ENCODE peak calls at places on chromosomes 13 and 19, in nine cellular contexts. One of them, this sample, is unnamed.

GRCh38 chr19:34120846-34121639 is 51.3 kb upstream of the LSM14A start:
- DNase-seq in non-pigmented ciliary epithelial cell: no peak
- DNase-seq in activated T-helper 1 cell treated with Interleukin-2 at 50 U/mL for 16 hours: peak
- DNase-seq in NCI-H1092: no peak
- DNase-seq in stimulated activated CD8-positive, alpha-beta memory T cell treated with anti-CD3 and anti-CD28 coated beads, Interleukin-12 subunit alpha, Interleukin-12 subunit beta, amount 100 ng/mL, for 4 hours: no peak
- DNase-seq in epithelial cell of prostate: no peak
- DNase-seq in lower lobe of right lung: no peak
- DNase-seq in D341Med: peak
- DNase-seq in M059J: peak
- DNase-seq in this sample: peak

GRCh38 chr13:49046534-49046933 is 70.8 kb downstream of the FNDC3A start:
- DNase-seq in non-pigmented ciliary epithelial cell: no peak
- DNase-seq in activated T-helper 1 cell treated with Interleukin-2 at 50 U/mL for 16 hours: no peak
- DNase-seq in NCI-H1092: no peak
- DNase-seq in stimulated activated CD8-positive, alpha-beta memory T cell treated with anti-CD3 and anti-CD28 coated beads, Interleukin-12 subunit alpha, Interleukin-12 subunit beta, amount 100 ng/mL, for 4 hours: no peak
- DNase-seq in epithelial cell of prostate: no peak
- DNase-seq in lower lobe of right lung: no peak
- DNase-seq in D341Med: no peak
- DNase-seq in M059J: no peak
- DNase-seq in this sample: no peak

GRCh38 chr19:48718711-48719231 is 754 bp downstream of the MAMSTR start:
- DNase-seq in non-pigmented ciliary epithelial cell: no peak
- DNase-seq in activated T-helper 1 cell treated with Interleukin-2 at 50 U/mL for 16 hours: no peak
- DNase-seq in NCI-H1092: no peak
- DNase-seq in stimulated activated CD8-positive, alpha-beta memory T cell treated with anti-CD3 and anti-CD28 coated beads, Interleukin-12 subunit alpha, Interleukin-12 subunit beta, amount 100 ng/mL, for 4 hours: no peak
- DNase-seq in epithelial cell of prostate: no peak
- DNase-seq in lower lobe of right lung: no peak
- DNase-seq in D341Med: no peak
- DNase-seq in M059J: no peak
- DNase-seq in this sample: no peak

GRCh38 chr13:111482806-111483620 is 162.6 kb downstream of the TEX29 start:
- DNase-seq in non-pigmented ciliary epithelial cell: no peak
- DNase-seq in activated T-helper 1 cell treated with Interleukin-2 at 50 U/mL for 16 hours: no peak
- DNase-seq in NCI-H1092: no peak
- DNase-seq in stimulated activated CD8-positive, alpha-beta memory T cell treated with anti-CD3 and anti-CD28 coated beads, Interleukin-12 subunit alpha, Interleukin-12 subunit beta, amount 100 ng/mL, for 4 hours: no peak
- DNase-seq in epithelial cell of prostate: no peak
- DNase-seq in lower lobe of right lung: no peak
- DNase-seq in D341Med: no peak
- DNase-seq in M059J: no peak
- DNase-seq in this sample: no peak

GRCh38 chr13:97434417-97435296 is 688 bp downstream of the RAP2A start:
- DNase-seq in non-pigmented ciliary epithelial cell: no peak
- DNase-seq in activated T-helper 1 cell treated with Interleukin-2 at 50 U/mL for 16 hours: peak
- DNase-seq in NCI-H1092: no peak
- DNase-seq in stimulated activated CD8-positive, alpha-beta memory T cell treated with anti-CD3 and anti-CD28 coated beads, Interleukin-12 subunit alpha, Interleukin-12 subunit beta, amount 100 ng/mL, for 4 hours: no peak
- DNase-seq in epithelial cell of prostate: no peak
- DNase-seq in lower lobe of right lung: peak
- DNase-seq in D341Med: peak
- DNase-seq in M059J: peak
- DNase-seq in this sample: no peak

GRCh38 chr19:40398417-40399056 is 8.6 kb upstream of the HIPK4 start:
- DNase-seq in non-pigmented ciliary epithelial cell: no peak
- DNase-seq in activated T-helper 1 cell treated with Interleukin-2 at 50 U/mL for 16 hours: peak
- DNase-seq in NCI-H1092: no peak
- DNase-seq in stimulated activated CD8-positive, alpha-beta memory T cell treated with anti-CD3 and anti-CD28 coated beads, Interleukin-12 subunit alpha, Interleukin-12 subunit beta, amount 100 ng/mL, for 4 hours: peak
- DNase-seq in epithelial cell of prostate: no peak
- DNase-seq in lower lobe of right lung: peak
- DNase-seq in D341Med: no peak
- DNase-seq in M059J: no peak
- DNase-seq in this sample: no peak

GRCh38 chr13:27018230-27018875 is 153.3 kb downstream of the USP12 start:
- DNase-seq in non-pigmented ciliary epithelial cell: no peak
- DNase-seq in activated T-helper 1 cell treated with Interleukin-2 at 50 U/mL for 16 hours: no peak
- DNase-seq in NCI-H1092: no peak
- DNase-seq in stimulated activated CD8-positive, alpha-beta memory T cell treated with anti-CD3 and anti-CD28 coated beads, Interleukin-12 subunit alpha, Interleukin-12 subunit beta, amount 100 ng/mL, for 4 hours: no peak
- DNase-seq in epithelial cell of prostate: no peak
- DNase-seq in lower lobe of right lung: no peak
- DNase-seq in D341Med: no peak
- DNase-seq in M059J: peak
- DNase-seq in this sample: no peak

GRCh38 chr13:65155861-65156260 is 2074.3 kb downstream of the PCDH9 start:
- DNase-seq in non-pigmented ciliary epithelial cell: no peak
- DNase-seq in activated T-helper 1 cell treated with Interleukin-2 at 50 U/mL for 16 hours: no peak
- DNase-seq in NCI-H1092: no peak
- DNase-seq in stimulated activated CD8-positive, alpha-beta memory T cell treated with anti-CD3 and anti-CD28 coated beads, Interleukin-12 subunit alpha, Interleukin-12 subunit beta, amount 100 ng/mL, for 4 hours: no peak
- DNase-seq in epithelial cell of prostate: no peak
- DNase-seq in lower lobe of right lung: no peak
- DNase-seq in D341Med: no peak
- DNase-seq in M059J: no peak
- DNase-seq in this sample: no peak

GRCh38 chr19:2761876-2762782 is 20.9 kb downstream of the SGTA start:
- DNase-seq in non-pigmented ciliary epithelial cell: no peak
- DNase-seq in activated T-helper 1 cell treated with Interleukin-2 at 50 U/mL for 16 hours: no peak
- DNase-seq in NCI-H1092: no peak
- DNase-seq in stimulated activated CD8-positive, alpha-beta memory T cell treated with anti-CD3 and anti-CD28 coated beads, Interleukin-12 subunit alpha, Interleukin-12 subunit beta, amount 100 ng/mL, for 4 hours: no peak
- DNase-seq in epithelial cell of prostate: no peak
- DNase-seq in lower lobe of right lung: no peak
- DNase-seq in D341Med: no peak
- DNase-seq in M059J: peak
- DNase-seq in this sample: no peak

GRCh38 chr19:48543121-48543710 is 8.8 kb upstream of the SULT2B1 start:
- DNase-seq in non-pigmented ciliary epithelial cell: no peak
- DNase-seq in activated T-helper 1 cell treated with Interleukin-2 at 50 U/mL for 16 hours: no peak
- DNase-seq in NCI-H1092: no peak
- DNase-seq in stimulated activated CD8-positive, alpha-beta memory T cell treated with anti-CD3 and anti-CD28 coated beads, Interleukin-12 subunit alpha, Interleukin-12 subunit beta, amount 100 ng/mL, for 4 hours: no peak
- DNase-seq in epithelial cell of prostate: peak
- DNase-seq in lower lobe of right lung: peak
- DNase-seq in D341Med: peak
- DNase-seq in M059J: peak
- DNase-seq in this sample: no peak

GRCh38 chr19:36136975-36137686 is 2.7 kb upstream of the CAPNS1 start:
- DNase-seq in non-pigmented ciliary epithelial cell: no peak
- DNase-seq in activated T-helper 1 cell treated with Interleukin-2 at 50 U/mL for 16 hours: no peak
- DNase-seq in NCI-H1092: peak
- DNase-seq in stimulated activated CD8-positive, alpha-beta memory T cell treated with anti-CD3 and anti-CD28 coated beads, Interleukin-12 subunit alpha, Interleukin-12 subunit beta, amount 100 ng/mL, for 4 hours: no peak
- DNase-seq in epithelial cell of prostate: peak
- DNase-seq in lower lobe of right lung: peak
- DNase-seq in D341Med: peak
- DNase-seq in M059J: peak
- DNase-seq in this sample: no peak

GRCh38 chr13:44759222-44759721 is 183.1 kb upstream of the TSC22D1 start:
- DNase-seq in non-pigmented ciliary epithelial cell: no peak
- DNase-seq in activated T-helper 1 cell treated with Interleukin-2 at 50 U/mL for 16 hours: no peak
- DNase-seq in NCI-H1092: no peak
- DNase-seq in stimulated activated CD8-positive, alpha-beta memory T cell treated with anti-CD3 and anti-CD28 coated beads, Interleukin-12 subunit alpha, Interleukin-12 subunit beta, amount 100 ng/mL, for 4 hours: no peak
- DNase-seq in epithelial cell of prostate: peak
- DNase-seq in lower lobe of right lung: no peak
- DNase-seq in D341Med: no peak
- DNase-seq in M059J: peak
- DNase-seq in this sample: no peak

GRCh38 chr19:51480590-51480989 is 2.3 kb downstream of the CEACAM18 start:
- DNase-seq in non-pigmented ciliary epithelial cell: no peak
- DNase-seq in activated T-helper 1 cell treated with Interleukin-2 at 50 U/mL for 16 hours: no peak
- DNase-seq in NCI-H1092: no peak
- DNase-seq in stimulated activated CD8-positive, alpha-beta memory T cell treated with anti-CD3 and anti-CD28 coated beads, Interleukin-12 subunit alpha, Interleukin-12 subunit beta, amount 100 ng/mL, for 4 hours: no peak
- DNase-seq in epithelial cell of prostate: no peak
- DNase-seq in lower lobe of right lung: no peak
- DNase-seq in D341Med: no peak
- DNase-seq in M059J: peak
- DNase-seq in this sample: no peak

GRCh38 chr13:95020298-95020987 is 280.8 kb downstream of the ABCC4 start:
- DNase-seq in non-pigmented ciliary epithelial cell: peak
- DNase-seq in activated T-helper 1 cell treated with Interleukin-2 at 50 U/mL for 16 hours: no peak
- DNase-seq in NCI-H1092: no peak
- DNase-seq in stimulated activated CD8-positive, alpha-beta memory T cell treated with anti-CD3 and anti-CD28 coated beads, Interleukin-12 subunit alpha, Interleukin-12 subunit beta, amount 100 ng/mL, for 4 hours: no peak
- DNase-seq in epithelial cell of prostate: peak
- DNase-seq in lower lobe of right lung: no peak
- DNase-seq in D341Med: no peak
- DNase-seq in M059J: peak
- DNase-seq in this sample: no peak

GRCh38 chr13:111153977-111154332 is 38.8 kb downstream of the ARHGEF7 start:
- DNase-seq in non-pigmented ciliary epithelial cell: no peak
- DNase-seq in activated T-helper 1 cell treated with Interleukin-2 at 50 U/mL for 16 hours: peak
- DNase-seq in NCI-H1092: no peak
- DNase-seq in stimulated activated CD8-positive, alpha-beta memory T cell treated with anti-CD3 and anti-CD28 coated beads, Interleukin-12 subunit alpha, Interleukin-12 subunit beta, amount 100 ng/mL, for 4 hours: no peak
- DNase-seq in epithelial cell of prostate: no peak
- DNase-seq in lower lobe of right lung: no peak
- DNase-seq in D341Med: no peak
- DNase-seq in M059J: peak
- DNase-seq in this sample: no peak

GRCh38 chr19:9406798-9407352 is 28.5 kb downstream of the ZNF266 start:
- DNase-seq in non-pigmented ciliary epithelial cell: peak
- DNase-seq in activated T-helper 1 cell treated with Interleukin-2 at 50 U/mL for 16 hours: no peak
- DNase-seq in NCI-H1092: peak
- DNase-seq in stimulated activated CD8-positive, alpha-beta memory T cell treated with anti-CD3 and anti-CD28 coated beads, Interleukin-12 subunit alpha, Interleukin-12 subunit beta, amount 100 ng/mL, for 4 hours: peak
- DNase-seq in epithelial cell of prostate: peak
- DNase-seq in lower lobe of right lung: peak
- DNase-seq in D341Med: peak
- DNase-seq in M059J: peak
- DNase-seq in this sample: no peak

GRCh38 chr19:13992025-13992424 is 14.1 kb downstream of the RFX1 start:
- DNase-seq in non-pigmented ciliary epithelial cell: no peak
- DNase-seq in activated T-helper 1 cell treated with Interleukin-2 at 50 U/mL for 16 hours: no peak
- DNase-seq in NCI-H1092: no peak
- DNase-seq in stimulated activated CD8-positive, alpha-beta memory T cell treated with anti-CD3 and anti-CD28 coated beads, Interleukin-12 subunit alpha, Interleukin-12 subunit beta, amount 100 ng/mL, for 4 hours: no peak
- DNase-seq in epithelial cell of prostate: no peak
- DNase-seq in lower lobe of right lung: no peak
- DNase-seq in D341Med: no peak
- DNase-seq in M059J: no peak
- DNase-seq in this sample: no peak

GRCh38 chr19:42985588-42985987 is 40.7 kb downstream of the PSG11 start:
- DNase-seq in non-pigmented ciliary epithelial cell: no peak
- DNase-seq in activated T-helper 1 cell treated with Interleukin-2 at 50 U/mL for 16 hours: no peak
- DNase-seq in NCI-H1092: no peak
- DNase-seq in stimulated activated CD8-positive, alpha-beta memory T cell treated with anti-CD3 and anti-CD28 coated beads, Interleukin-12 subunit alpha, Interleukin-12 subunit beta, amount 100 ng/mL, for 4 hours: no peak
- DNase-seq in epithelial cell of prostate: no peak
- DNase-seq in lower lobe of right lung: no peak
- DNase-seq in D341Med: no peak
- DNase-seq in M059J: no peak
- DNase-seq in this sample: no peak

GRCh38 chr19:18101268-18101667 is 3.7 kb downstream of the MAST3 start:
- DNase-seq in non-pigmented ciliary epithelial cell: no peak
- DNase-seq in activated T-helper 1 cell treated with Interleukin-2 at 50 U/mL for 16 hours: no peak
- DNase-seq in NCI-H1092: no peak
- DNase-seq in stimulated activated CD8-positive, alpha-beta memory T cell treated with anti-CD3 and anti-CD28 coated beads, Interleukin-12 subunit alpha, Interleukin-12 subunit beta, amount 100 ng/mL, for 4 hours: no peak
- DNase-seq in epithelial cell of prostate: no peak
- DNase-seq in lower lobe of right lung: no peak
- DNase-seq in D341Med: no peak
- DNase-seq in M059J: no peak
- DNase-seq in this sample: no peak

GRCh38 chr19:14795078-14795721 is 16.8 kb upstream of the ADGRE2 start:
- DNase-seq in non-pigmented ciliary epithelial cell: no peak
- DNase-seq in activated T-helper 1 cell treated with Interleukin-2 at 50 U/mL for 16 hours: no peak
- DNase-seq in NCI-H1092: no peak
- DNase-seq in stimulated activated CD8-positive, alpha-beta memory T cell treated with anti-CD3 and anti-CD28 coated beads, Interleukin-12 subunit alpha, Interleukin-12 subunit beta, amount 100 ng/mL, for 4 hours: no peak
- DNase-seq in epithelial cell of prostate: no peak
- DNase-seq in lower lobe of right lung: no peak
- DNase-seq in D341Med: no peak
- DNase-seq in M059J: peak
- DNase-seq in this sample: peak

GRCh38 chr13:78067290-78067689 is 148.7 kb upstream of the EDNRB start:
- DNase-seq in non-pigmented ciliary epithelial cell: no peak
- DNase-seq in activated T-helper 1 cell treated with Interleukin-2 at 50 U/mL for 16 hours: no peak
- DNase-seq in NCI-H1092: peak
- DNase-seq in stimulated activated CD8-positive, alpha-beta memory T cell treated with anti-CD3 and anti-CD28 coated beads, Interleukin-12 subunit alpha, Interleukin-12 subunit beta, amount 100 ng/mL, for 4 hours: no peak
- DNase-seq in epithelial cell of prostate: no peak
- DNase-seq in lower lobe of right lung: no peak
- DNase-seq in D341Med: no peak
- DNase-seq in M059J: no peak
- DNase-seq in this sample: no peak

GRCh38 chr13:36752673-36753072 is 66.3 kb upstream of the RFXAP start:
- DNase-seq in non-pigmented ciliary epithelial cell: no peak
- DNase-seq in activated T-helper 1 cell treated with Interleukin-2 at 50 U/mL for 16 hours: no peak
- DNase-seq in NCI-H1092: no peak
- DNase-seq in stimulated activated CD8-positive, alpha-beta memory T cell treated with anti-CD3 and anti-CD28 coated beads, Interleukin-12 subunit alpha, Interleukin-12 subunit beta, amount 100 ng/mL, for 4 hours: no peak
- DNase-seq in epithelial cell of prostate: no peak
- DNase-seq in lower lobe of right lung: no peak
- DNase-seq in D341Med: no peak
- DNase-seq in M059J: no peak
- DNase-seq in this sample: no peak

GRCh38 chr19:4568884-4569283 is 9.4 kb upstream of the SEMA6B start:
- DNase-seq in non-pigmented ciliary epithelial cell: no peak
- DNase-seq in activated T-helper 1 cell treated with Interleukin-2 at 50 U/mL for 16 hours: no peak
- DNase-seq in NCI-H1092: no peak
- DNase-seq in stimulated activated CD8-positive, alpha-beta memory T cell treated with anti-CD3 and anti-CD28 coated beads, Interleukin-12 subunit alpha, Interleukin-12 subunit beta, amount 100 ng/mL, for 4 hours: no peak
- DNase-seq in epithelial cell of prostate: no peak
- DNase-seq in lower lobe of right lung: no peak
- DNase-seq in D341Med: no peak
- DNase-seq in M059J: no peak
- DNase-seq in this sample: no peak

GRCh38 chr19:18683955-18684641 is 618 bp downstream of the CRTC1 start:
- DNase-seq in non-pigmented ciliary epithelial cell: no peak
- DNase-seq in activated T-helper 1 cell treated with Interleukin-2 at 50 U/mL for 16 hours: no peak
- DNase-seq in NCI-H1092: no peak
- DNase-seq in stimulated activated CD8-positive, alpha-beta memory T cell treated with anti-CD3 and anti-CD28 coated beads, Interleukin-12 subunit alpha, Interleukin-12 subunit beta, amount 100 ng/mL, for 4 hours: no peak
- DNase-seq in epithelial cell of prostate: no peak
- DNase-seq in lower lobe of right lung: no peak
- DNase-seq in D341Med: no peak
- DNase-seq in M059J: no peak
- DNase-seq in this sample: no peak

GRCh38 chr13:57123660-57124059 is 17.1 kb upstream of the PRR20A start:
- DNase-seq in non-pigmented ciliary epithelial cell: no peak
- DNase-seq in activated T-helper 1 cell treated with Interleukin-2 at 50 U/mL for 16 hours: no peak
- DNase-seq in NCI-H1092: peak
- DNase-seq in stimulated activated CD8-positive, alpha-beta memory T cell treated with anti-CD3 and anti-CD28 coated beads, Interleukin-12 subunit alpha, Interleukin-12 subunit beta, amount 100 ng/mL, for 4 hours: no peak
- DNase-seq in epithelial cell of prostate: no peak
- DNase-seq in lower lobe of right lung: no peak
- DNase-seq in D341Med: no peak
- DNase-seq in M059J: no peak
- DNase-seq in this sample: no peak

GRCh38 chr19:58372311-58373133 is 8.3 kb downstream of the ZNF837 start:
- DNase-seq in non-pigmented ciliary epithelial cell: no peak
- DNase-seq in activated T-helper 1 cell treated with Interleukin-2 at 50 U/mL for 16 hours: no peak
- DNase-seq in NCI-H1092: no peak
- DNase-seq in stimulated activated CD8-positive, alpha-beta memory T cell treated with anti-CD3 and anti-CD28 coated beads, Interleukin-12 subunit alpha, Interleukin-12 subunit beta, amount 100 ng/mL, for 4 hours: no peak
- DNase-seq in epithelial cell of prostate: no peak
- DNase-seq in lower lobe of right lung: no peak
- DNase-seq in D341Med: no peak
- DNase-seq in M059J: no peak
- DNase-seq in this sample: no peak

GRCh38 chr13:76350399-76350798 is 535.8 kb downstream of the KCTD12 start:
- DNase-seq in non-pigmented ciliary epithelial cell: no peak
- DNase-seq in activated T-helper 1 cell treated with Interleukin-2 at 50 U/mL for 16 hours: no peak
- DNase-seq in NCI-H1092: no peak
- DNase-seq in stimulated activated CD8-positive, alpha-beta memory T cell treated with anti-CD3 and anti-CD28 coated beads, Interleukin-12 subunit alpha, Interleukin-12 subunit beta, amount 100 ng/mL, for 4 hours: no peak
- DNase-seq in epithelial cell of prostate: no peak
- DNase-seq in lower lobe of right lung: peak
- DNase-seq in D341Med: no peak
- DNase-seq in M059J: no peak
- DNase-seq in this sample: no peak

GRCh38 chr19:19113040-19113541 is 25.2 kb downstream of the TMEM161A start:
- DNase-seq in non-pigmented ciliary epithelial cell: no peak
- DNase-seq in activated T-helper 1 cell treated with Interleukin-2 at 50 U/mL for 16 hours: no peak
- DNase-seq in NCI-H1092: no peak
- DNase-seq in stimulated activated CD8-positive, alpha-beta memory T cell treated with anti-CD3 and anti-CD28 coated beads, Interleukin-12 subunit alpha, Interleukin-12 subunit beta, amount 100 ng/mL, for 4 hours: no peak
- DNase-seq in epithelial cell of prostate: no peak
- DNase-seq in lower lobe of right lung: no peak
- DNase-seq in D341Med: no peak
- DNase-seq in M059J: peak
- DNase-seq in this sample: no peak

GRCh38 chr13:50400930-50401553 is 385.8 kb downstream of the KCNRG start:
- DNase-seq in non-pigmented ciliary epithelial cell: peak
- DNase-seq in activated T-helper 1 cell treated with Interleukin-2 at 50 U/mL for 16 hours: no peak
- DNase-seq in NCI-H1092: no peak
- DNase-seq in stimulated activated CD8-positive, alpha-beta memory T cell treated with anti-CD3 and anti-CD28 coated beads, Interleukin-12 subunit alpha, Interleukin-12 subunit beta, amount 100 ng/mL, for 4 hours: no peak
- DNase-seq in epithelial cell of prostate: peak
- DNase-seq in lower lobe of right lung: no peak
- DNase-seq in D341Med: peak
- DNase-seq in M059J: peak
- DNase-seq in this sample: no peak

GRCh38 chr13:89401209-89401810 is 1730.1 kb downstream of the SLITRK5 start:
- DNase-seq in non-pigmented ciliary epithelial cell: peak
- DNase-seq in activated T-helper 1 cell treated with Interleukin-2 at 50 U/mL for 16 hours: no peak
- DNase-seq in NCI-H1092: no peak
- DNase-seq in stimulated activated CD8-positive, alpha-beta memory T cell treated with anti-CD3 and anti-CD28 coated beads, Interleukin-12 subunit alpha, Interleukin-12 subunit beta, amount 100 ng/mL, for 4 hours: no peak
- DNase-seq in epithelial cell of prostate: peak
- DNase-seq in lower lobe of right lung: no peak
- DNase-seq in D341Med: no peak
- DNase-seq in M059J: peak
- DNase-seq in this sample: peak

GRCh38 chr19:46863818-46864629 is 3.2 kb downstream of the ARHGAP35 start:
- DNase-seq in non-pigmented ciliary epithelial cell: no peak
- DNase-seq in activated T-helper 1 cell treated with Interleukin-2 at 50 U/mL for 16 hours: no peak
- DNase-seq in NCI-H1092: no peak
- DNase-seq in stimulated activated CD8-positive, alpha-beta memory T cell treated with anti-CD3 and anti-CD28 coated beads, Interleukin-12 subunit alpha, Interleukin-12 subunit beta, amount 100 ng/mL, for 4 hours: no peak
- DNase-seq in epithelial cell of prostate: no peak
- DNase-seq in lower lobe of right lung: peak
- DNase-seq in D341Med: peak
- DNase-seq in M059J: peak
- DNase-seq in this sample: no peak

This sample was measured in SK-N-MC.